ENCODE peak calls at places on chromosomes 5 and 9, in four cellular contexts. V is ELF-1, C is SK-N-DZ, F is endothelial cell. H is an unnamed sample.

GRCh38 chr5:139635606-139636206 is 12.4 kb upstream of the CXXC5 start:
- DNase-seq in V (peak), C (peak), F (peak), H (peak)

GRCh38 chr9:121498487-121499176 is 1.0 kb downstream of the GGTA1 start:
- DNase-seq in C (no peak), V (peak), F (peak), H (peak)

GRCh38 chr5:65861830-65862241 is 64.5 kb upstream of the ERBIN start:
- DNase-seq in V (no peak), F (no peak), C (no peak), H (no peak)

GRCh38 chr9:95796029-95796428 is 79.5 kb upstream of the ERCC6L2 start:
- DNase-seq in C (no peak), F (no peak), V (no peak), H (no peak)

GRCh38 chr9:73073337-73074175 is 78.1 kb upstream of the ANXA1 start:
- DNase-seq in F (no peak), C (no peak), V (no peak), H (no peak)

GRCh38 chr5:22852807-22853670 is at the start of gene CDH12:
- DNase-seq in C (peak), V (peak), F (peak), H (no peak)

GRCh38 chr5:103474671-103475070 is 87.9 kb downstream of the NUDT12 start:
- DNase-seq in V (no peak), F (no peak), C (no peak), H (no peak)

GRCh38 chr9:117427357-117427913 is 12.6 kb upstream of the ASTN2 start:
- DNase-seq in C (no peak), F (no peak), V (no peak), H (no peak)

GRCh38 chr5:54249210-54250028 is 61.0 kb downstream of the ARL15 start:
- DNase-seq in F (peak), C (peak), V (no peak), H (peak)

GRCh38 chr5:135051872-135052271 is 17.8 kb upstream of the PITX1 start:
- DNase-seq in C (no peak), V (peak), F (no peak), H (no peak)